ENCODE peak calls at places on chromosomes 11 and 22, in six cellular contexts. T is EL, R is AG10803, Y is RWPE1, Z is NCI-H774, G is GM10248. I is an unnamed sample.

GRCh38 chr11:64415286-64415685 is 56.3 kb downstream of the RPS6KA4 start:
- DNase-seq in T (no peak), R (no peak), Y (no peak), Z (no peak), G (no peak), I (no peak)

GRCh38 chr11:67648140-67648795 is 2.3 kb downstream of the ACY3 start:
- DNase-seq in T (no peak), R (no peak), Y (no peak), Z (no peak), G (peak; percentile 79), I (peak; percentile 44)

GRCh38 chr22:50548046-50548912 is 2.6 kb downstream of the KLHDC7B start:
- DNase-seq in T (no peak), R (no peak), Y (no peak), Z (no peak), G (peak; percentile 76), I (peak; percentile 91)

GRCh38 chr22:47453049-47453448 is 690.6 kb downstream of the TBC1D22A start:
- DNase-seq in T (no peak), R (no peak), Y (no peak), Z (no peak), G (no peak), I (no peak)

GRCh38 chr11:77547863-77548551 is 41.7 kb upstream of the AQP11 start:
- DNase-seq in T (peak; percentile 65), R (peak; percentile 72), Y (peak; percentile 41), Z (peak; percentile 81), G (peak; percentile 62), I (peak; percentile 78)

GRCh38 chr11:69750108-69750850 is 24.9 kb downstream of the FGF4 start:
- DNase-seq in T (no peak), R (no peak), Y (no peak), Z (no peak), G (no peak), I (peak; percentile 46)

GRCh38 chr11:65373839-65374580 is 8.4 kb downstream of the SLC25A45 start:
- DNase-seq in T (no peak), R (no peak), Y (no peak), Z (no peak), G (no peak), I (no peak)

GRCh38 chr11:113906038-113906437 is 1.4 kb downstream of the HTR3B start:
- DNase-seq in T (peak; percentile 23), R (peak; percentile 11), Y (no peak), Z (peak; percentile 82), G (no peak), I (no peak)

GRCh38 chr22:17705565-17706450 is 67.3 kb downstream of the BCL2L13 start:
- DNase-seq in T (peak; percentile 26), R (no peak), Y (no peak), Z (no peak), G (no peak), I (no peak)

GRCh38 chr11:79413258-79413657 is 27.6 kb downstream of the TENM4 start:
- DNase-seq in T (peak; percentile 81), R (peak; percentile 98), Y (peak; percentile 62), Z (no peak), G (no peak), I (peak; percentile 98)

GRCh38 chr11:78022397-78023396 is at the start of gene KCTD14:
- DNase-seq in T (peak; percentile 41), R (no peak), Y (no peak), Z (peak; percentile 40), G (no peak), I (peak; percentile 84)

GRCh38 chr11:8207080-8208000 is 38.5 kb upstream of the RIC3 start:
- DNase-seq in T (peak; percentile 59), R (peak; percentile 8), Y (no peak), Z (no peak), G (no peak), I (no peak)

GRCh38 chr11:128437137-128437536 is 150.2 kb downstream of the ETS1 start:
- DNase-seq in T (no peak), R (peak; percentile 79), Y (no peak), Z (no peak), G (no peak), I (peak; percentile 84)

GRCh38 chr11:65663634-65664200 is 1.0 kb upstream of the RELA start:
- DNase-seq in T (peak; percentile 55), R (peak; percentile 86), Y (peak; percentile 46), Z (no peak), G (peak; percentile 57), I (peak; percentile 92)

GRCh38 chr11:8262552-8263108 is 1.0 kb downstream of the LMO1 start:
- DNase-seq in T (peak; percentile 69), R (peak; percentile 44), Y (peak; percentile 44), Z (no peak), G (no peak), I (peak; percentile 98)

GRCh38 chr11:66694056-66694410 is 16.3 kb upstream of the RBM4B start:
- DNase-seq in T (no peak), R (no peak), Y (no peak), Z (no peak), G (no peak), I (peak; percentile 66)

GRCh38 chr22:45998638-45999378 is 21.8 kb upstream of the WNT7B start:
- DNase-seq in T (no peak), R (no peak), Y (no peak), Z (no peak), G (no peak), I (peak; percentile 90)

GRCh38 chr11:125165664-125166346 is 1.3 kb downstream of the PKNOX2 start:
- DNase-seq in T (peak; percentile 32), R (no peak), Y (peak; percentile 8), Z (no peak), G (peak; percentile 56), I (peak; percentile 97)

GRCh38 chr22:41598891-41599635 is 9.4 kb upstream of the PMM1 start:
- DNase-seq in T (no peak), R (no peak), Y (no peak), Z (no peak), G (no peak), I (no peak)

GRCh38 chr11:27052668-27053067 is 12.1 kb downstream of the BBOX1 start:
- DNase-seq in T (no peak), R (no peak), Y (no peak), Z (no peak), G (no peak), I (no peak)

GRCh38 chr11:107157809-107158187 is 139.5 kb upstream of the GUCY1A2 start:
- DNase-seq in T (peak; percentile 37), R (no peak), Y (no peak), Z (no peak), G (no peak), I (no peak)

GRCh38 chr11:33266418-33267215 is 9.4 kb downstream of the HIPK3 start:
- DNase-seq in T (peak; percentile 48), R (peak; percentile 70), Y (no peak), Z (no peak), G (no peak), I (no peak)

GRCh38 chr22:41780714-41781507 is 19.6 kb upstream of the CCDC134 start:
- DNase-seq in T (peak; percentile 51), R (peak; percentile 56), Y (no peak), Z (no peak), G (peak; percentile 89), I (no peak)

GRCh38 chr11:104531075-104531474 is 367.1 kb upstream of the PDGFD start:
- DNase-seq in T (no peak), R (no peak), Y (no peak), Z (no peak), G (peak; percentile 3), I (no peak)

GRCh38 chr11:27242591-27242990 is 120.4 kb downstream of the CCDC34 start:
- DNase-seq in T (peak; percentile 49), R (peak; percentile 100), Y (no peak), Z (no peak), G (no peak), I (no peak)

GRCh38 chr22:50153756-50154140 is 16.8 kb upstream of the PANX2 start:
- DNase-seq in T (no peak), R (no peak), Y (no peak), Z (no peak), G (no peak), I (no peak)

GRCh38 chr11:20670932-20671403 is 1.6 kb downstream of the NELL1 start:
- DNase-seq in T (no peak), R (no peak), Y (no peak), Z (no peak), G (no peak), I (no peak)

GRCh38 chr11:7348432-7349298 is 97.0 kb downstream of the SYT9 start:
- DNase-seq in T (no peak), R (no peak), Y (no peak), Z (no peak), G (no peak), I (no peak)

GRCh38 chr11:12397953-12398352 is 20.6 kb downstream of the PARVA start:
- DNase-seq in T (peak; percentile 98), R (peak; percentile 99), Y (peak; percentile 20), Z (no peak), G (no peak), I (no peak)

GRCh38 chr11:110425751-110426545 is 3.8 kb upstream of the FDX1 start:
- DNase-seq in T (peak; percentile 93), R (peak; percentile 93), Y (no peak), Z (no peak), G (no peak), I (peak; percentile 87)

GRCh38 chr11:65530157-65530496 is 5.2 kb downstream of the SCYL1 start:
- DNase-seq in T (no peak), R (no peak), Y (no peak), Z (no peak), G (no peak), I (peak; percentile 58)

GRCh38 chr11:123587559-123587958 is 66.9 kb downstream of the SCN3B start:
- DNase-seq in T (no peak), R (no peak), Y (no peak), Z (no peak), G (no peak), I (no peak)

GRCh38 chr11:60570970-60571369 is 55.8 kb downstream of the MS4A13 start:
- DNase-seq in T (no peak), R (no peak), Y (no peak), Z (no peak), G (no peak), I (no peak)

GRCh38 chr22:37502342-37503182 is 16.4 kb upstream of the MFNG start:
- DNase-seq in T (no peak), R (no peak), Y (no peak), Z (no peak), G (no peak), I (no peak)

GRCh38 chr11:107567739-107568335 is 2.3 kb upstream of the ALKBH8 start:
- DNase-seq in T (no peak), R (no peak), Y (no peak), Z (no peak), G (no peak), I (no peak)

GRCh38 chr11:66687831-66688281 is 10.2 kb upstream of the RBM4B start:
- DNase-seq in T (no peak), R (no peak), Y (no peak), Z (no peak), G (no peak), I (peak; percentile 44)

GRCh38 chr11:48064306-48064705 is 83.9 kb downstream of the PTPRJ start:
- DNase-seq in T (peak; percentile 93), R (peak; percentile 89), Y (no peak), Z (no peak), G (no peak), I (peak; percentile 92)

GRCh38 chr22:25833091-25833490 is 91.1 kb downstream of the MYO18B start:
- DNase-seq in T (no peak), R (no peak), Y (no peak), Z (no peak), G (no peak), I (no peak)

GRCh38 chr11:7004482-7004881 is 15.7 kb downstream of the ZNF214 start:
- DNase-seq in T (peak; percentile 74), R (peak; percentile 52), Y (peak; percentile 13), Z (no peak), G (no peak), I (no peak)

GRCh38 chr11:17985517-17985916 is 27.3 kb downstream of the SERGEF start:
- DNase-seq in T (peak; percentile 9), R (no peak), Y (peak; percentile 85), Z (no peak), G (no peak), I (no peak)

I was measured in osteoblast.